ENCODE peak calls at places on chromosomes 5 and 9, in seven cellular contexts. D is MM.1S, P is HepG2, V is GM23248, J is fibroblast of lung, G is PC-3, C is SK-N-SH. L is an unnamed sample. For H3K79me2, the result is how much of the 10 kb centered on the place peaks cover.

GRCh38 chr5:6547498-6547897 is 85.3 kb downstream of the NSUN2 start:
- DNase-seq in D (no peak), P (no peak), V (no peak), J (no peak), G (no peak), C (no peak), L (no peak)

GRCh38 chr9:79637180-79637925 is 65.6 kb downstream of the TLE4 start:
- DNase-seq in D (no peak), P (no peak), V (no peak), J (peak), G (no peak), C (no peak), L (no peak)

GRCh38 chr5:82544004-82544403 is 265.9 kb upstream of the RPS23 start:
- DNase-seq in D (no peak), P (no peak), V (no peak), J (no peak), G (no peak), C (no peak), L (no peak)

GRCh38 chr9:129611302-129611800 is 9.6 kb downstream of the C9orf50 start:
- DNase-seq in D (no peak), P (no peak), V (no peak), J (no peak), G (no peak), C (no peak), L (peak)

GRCh38 chr9:36934478-36935065 is 99.5 kb downstream of the PAX5 start:
- DNase-seq in D (no peak), P (no peak), V (peak), J (no peak), G (no peak), C (peak), L (no peak)

GRCh38 chr5:97854871-97855762 is 672.1 kb upstream of the RIOK2 start:
- DNase-seq in D (no peak), P (no peak), V (no peak), J (peak), G (no peak), C (no peak), L (no peak)

GRCh38 chr5:79025054-79025465 is 40.0 kb upstream of the ARSB start:
- DNase-seq in D (peak), P (peak), V (peak), J (peak), G (peak), C (peak), L (peak)

GRCh38 chr5:1505506-1506241 is 18.1 kb downstream of the LPCAT1 start:
- DNase-seq in D (no peak), P (no peak), V (no peak), J (no peak), G (no peak), C (no peak), L (peak)

GRCh38 chr9:124860582-124861341 is 995 bp downstream of the RPL35 start:
- DNase-seq in D (no peak), P (no peak), V (peak), J (no peak), G (no peak), C (no peak), L (peak)

GRCh38 chr9:94812343-94812742 is 85.8 kb downstream of the AOPEP start:
- DNase-seq in D (no peak), P (no peak), V (peak), J (peak), G (peak), C (no peak), L (no peak)

GRCh38 chr9:129550199-129550839 is 70.6 kb downstream of the C9orf50 start:
- DNase-seq in D (no peak), P (no peak), V (peak), J (peak), G (peak), C (peak), L (no peak)

GRCh38 chr5:10856646-10857332 is 95.8 kb upstream of the DAP start:
- DNase-seq in D (no peak), P (peak), V (peak), J (peak), G (peak), C (peak), L (peak)

GRCh38 chr9:65404232-65405006 is 119.4 kb upstream of the FOXD4L5 start:
- DNase-seq in D (no peak), P (no peak), V (no peak), J (no peak), G (no peak), C (no peak), L (no peak)

GRCh38 chr9:75200892-75201470 is 112.7 kb downstream of the OSTF1 start:
- DNase-seq in D (peak), P (peak), V (peak), J (peak), G (peak), C (peak), L (peak)

GRCh38 chr5:91190333-91190680 is 192.8 kb downstream of the ARRDC3 start:
- DNase-seq in D (peak), P (no peak), V (no peak), J (no peak), G (no peak), C (no peak), L (no peak)

GRCh38 chr5:84088996-84089395 is 295.7 kb downstream of the EDIL3 start:
- DNase-seq in D (peak), P (peak), V (peak), J (peak), G (peak), C (peak), L (no peak)

GRCh38 chr5:157178961-157179360 is 1.7 kb upstream of the ITK start:
- DNase-seq in D (no peak), P (no peak), V (no peak), J (no peak), G (no peak), C (no peak), L (no peak)

GRCh38 chr5:157182143-157182757 is 1.6 kb downstream of the ITK start:
- DNase-seq in D (no peak), P (no peak), V (no peak), J (no peak), G (no peak), C (no peak), L (no peak)

GRCh38 chr5:157184117-157184516 is 3.5 kb downstream of the ITK start:
- DNase-seq in D (no peak), P (no peak), V (no peak), J (no peak), G (no peak), C (no peak), L (no peak)

GRCh38 chr5:157177935-157178334 is 2.7 kb upstream of the ITK start:
- DNase-seq in D (no peak), P (no peak), V (no peak), J (no peak), G (peak), C (no peak), L (no peak)

DNA sequence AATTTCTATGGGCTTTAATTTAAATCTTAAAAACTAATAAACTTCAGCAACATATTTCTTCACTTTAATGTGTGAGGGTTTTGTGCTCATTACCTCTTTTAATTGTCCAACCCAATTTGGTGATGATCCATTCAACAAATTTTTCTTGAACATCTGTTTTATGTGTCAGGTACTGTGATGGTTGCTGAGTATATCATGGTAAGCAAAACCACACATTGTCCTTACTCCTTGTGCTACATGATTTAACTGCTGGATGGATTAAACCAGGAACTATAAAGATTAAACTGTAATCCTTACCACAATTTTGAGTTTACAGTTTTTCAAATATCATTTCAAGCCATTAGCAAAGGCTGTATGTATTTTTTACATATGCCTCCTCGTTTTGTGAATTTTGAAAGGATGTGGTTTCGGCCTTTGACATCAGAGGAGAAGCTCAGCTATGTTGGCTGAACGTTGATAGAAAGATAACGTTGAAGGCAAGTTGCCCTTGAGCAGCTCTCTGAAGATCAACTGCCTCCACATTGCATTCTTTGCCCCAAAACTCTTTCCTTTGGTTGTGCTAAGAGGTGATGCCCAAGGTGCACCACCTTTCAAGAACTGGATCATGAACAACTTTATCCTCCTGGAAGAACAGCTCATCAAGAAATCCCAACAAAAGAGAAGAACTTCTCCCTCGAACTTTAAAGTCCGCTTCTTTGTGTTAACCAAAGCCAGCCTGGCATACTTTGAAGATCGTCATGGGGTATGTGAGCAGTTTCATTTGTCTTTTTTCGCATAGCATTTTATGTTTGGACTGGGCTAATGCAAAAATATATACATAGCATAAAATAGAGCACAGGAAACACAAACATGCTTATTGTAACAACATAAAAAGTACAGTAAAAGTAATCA is at the start of gene ITK:
- DNase-seq in D (no peak), P (no peak), V (no peak), J (no peak), G (no peak), C (no peak), L (no peak)
- H2AFZ ChIP-seq in D (no peak), P (no peak), V (no peak), J (no peak), G (no peak), C (no peak), L (no peak)

GRCh38 chr9:35519697-35520403 is 29.9 kb downstream of the RUSC2 start:
- DNase-seq in D (no peak), P (no peak), V (peak), J (peak), G (no peak), C (no peak), L (no peak)
- H3K79me2 ChIP-seq in D (under half), P (under half), V (half or more), J (half or more), G (half or more), C (half or more), L (under half)

DNA sequence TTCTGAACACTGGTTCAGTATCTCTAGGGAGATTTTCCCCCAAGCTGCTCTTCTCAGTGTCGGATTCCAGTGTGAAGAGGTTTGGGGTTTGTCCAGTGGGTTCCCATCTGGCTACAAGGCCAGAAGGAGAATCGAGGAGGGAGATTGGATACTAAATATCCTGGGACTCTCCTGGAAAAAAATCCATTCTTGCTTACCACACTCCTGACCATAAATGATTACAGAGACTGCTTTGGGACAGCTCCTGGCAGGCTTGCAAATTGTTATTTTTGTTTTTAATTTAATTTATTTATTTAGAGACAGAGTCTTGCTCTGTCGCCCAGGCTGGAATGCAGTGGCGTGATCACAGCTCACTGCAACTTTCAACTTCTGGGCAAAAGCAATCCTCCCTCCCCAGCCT is 4.7 kb upstream of the SUSD1 start:
- DNase-seq in D (no peak), P (no peak), V (no peak), J (peak), G (no peak), C (no peak), L (no peak)
- H2AFZ ChIP-seq in D (no peak), P (no peak), V (no peak), J (no peak), G (no peak), C (no peak), L (no peak)

DNA sequence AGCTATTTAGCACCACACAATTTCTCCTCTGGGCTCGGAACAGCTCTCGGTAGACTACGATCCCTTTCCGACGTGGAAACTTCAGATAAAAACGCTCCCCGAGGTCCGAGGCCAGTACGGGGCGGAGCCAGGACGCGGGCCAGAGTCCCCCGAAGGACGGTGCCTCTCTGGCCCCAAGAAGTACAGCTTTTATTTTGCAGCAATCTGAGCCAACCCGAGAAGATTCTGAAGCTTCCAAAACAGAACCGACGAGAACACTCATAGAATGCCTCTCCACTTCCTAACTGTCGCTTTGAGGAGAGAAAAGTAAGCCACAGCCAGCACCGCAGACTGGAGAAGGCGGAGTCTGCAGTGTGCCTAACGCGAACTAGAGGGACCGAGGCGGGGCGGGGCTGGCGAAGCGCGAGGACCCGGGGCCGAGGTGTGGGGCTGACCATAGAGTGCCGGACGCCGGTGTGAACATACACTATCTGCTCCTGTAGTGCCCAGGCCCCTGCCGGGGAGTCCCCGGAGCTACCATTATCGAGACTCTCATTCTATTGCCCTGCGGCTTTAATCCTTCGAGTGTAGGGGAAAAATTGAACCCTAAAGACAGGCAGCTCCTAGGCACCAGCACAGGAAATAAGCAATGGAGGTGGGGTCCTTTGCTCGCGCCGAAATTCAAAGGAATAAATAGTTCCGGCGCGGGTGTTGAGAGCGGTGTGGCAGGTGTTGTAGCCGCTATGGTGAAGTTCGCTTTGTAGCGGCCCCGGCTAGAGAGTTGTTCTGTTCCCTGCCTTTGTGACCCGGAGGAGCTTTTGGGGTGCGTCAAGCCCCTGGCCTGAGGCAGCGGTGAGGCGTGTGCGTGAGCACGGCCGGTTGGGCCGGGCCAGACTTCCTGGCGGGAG is at the start of gene SMC2:
- DNase-seq in D (peak), P (peak), V (peak), J (peak), G (peak), C (peak), L (peak)
- H3K79me2 ChIP-seq in D (under half), P (under half), V (under half), J (under half), G (under half), C (under half), L (under half)

DNA sequence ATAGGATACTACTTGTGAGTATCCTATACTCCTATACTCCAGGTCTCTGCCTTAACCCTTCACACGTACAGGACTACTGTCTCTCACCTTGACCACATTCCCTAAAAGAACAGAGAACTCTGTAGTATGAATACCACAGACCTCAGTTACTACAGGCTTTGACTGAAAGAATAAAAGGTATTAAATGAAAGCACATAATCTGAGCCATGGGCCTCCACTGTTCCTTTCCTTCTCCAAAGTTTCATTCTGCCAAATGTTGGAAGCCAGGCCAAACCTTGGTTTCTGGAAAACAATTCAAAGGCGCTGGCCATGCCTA is 191.5 kb downstream of the TSSK1B start:
- DNase-seq in D (no peak), P (no peak), V (no peak), J (no peak), G (no peak), C (no peak), L (no peak)
- H2AFZ ChIP-seq in D (no peak), P (no peak), V (no peak), J (no peak), G (no peak), C (no peak), L (no peak)

L was measured in Karpas-422.